ENCODE peak calls at places on chromosomes 4 and X, in five cellular contexts. B is stimulated activated CD4-positive, alpha-beta T cell treated with anti-CD3 and anti-CD28 coated beads, Interleukin-15, amount 100 ng/mL, for 1 hour; Z is Kasumi-1; N is dorsolateral prefrontal cortex; X is stimulated activated effector memory CD8-positive, alpha-beta T cell treated with anti-CD3 and anti-CD28 coated beads, Interleukin-12 subunit alpha, Interleukin-12 subunit beta, amount 100 ng/mL, for 72 hours. A is an unnamed sample.

GRCh38 chr4:92198711-92199110 is 105.1 kb upstream of the GRID2 start:
- DNase-seq in B (no peak), Z (no peak), N (no peak), X (no peak), A (no peak)

GRCh38 chr4:52982246-52982950 is 120.3 kb downstream of the RASL11B start:
- DNase-seq in B (no peak), Z (peak; percentile 89), N (no peak), X (no peak), A (no peak)

GRCh38 chr4:150176559-150176958 is 98.3 kb downstream of the DCLK2 start:
- DNase-seq in B (no peak), Z (no peak), N (no peak), X (no peak), A (no peak)

GRCh38 chr4:77963005-77963404 is 94.1 kb upstream of the FRAS1 start:
- DNase-seq in B (no peak), Z (no peak), N (no peak), X (no peak), A (no peak)

GRCh38 chr4:95108883-95109421 is 351.2 kb downstream of the BMPR1B start:
- DNase-seq in B (no peak), Z (no peak), N (no peak), X (no peak), A (no peak)

GRCh38 chrX:1491851-1492349 is 39.2 kb upstream of the ASMTL start:
- DNase-seq in B (no peak), Z (no peak), N (peak; percentile 7), X (peak; percentile 53), A (no peak)

GRCh38 chr4:180059216-180059881 is 2183.9 kb upstream of the TENM3 start:
- DNase-seq in B (no peak), Z (no peak), N (peak; percentile 45), X (no peak), A (no peak)

GRCh38 chrX:17160971-17161370 is 214.0 kb upstream of the NHS start:
- DNase-seq in B (no peak), Z (no peak), N (no peak), X (no peak), A (no peak)

GRCh38 chr4:187995322-187996207 is at the start of gene ZFP42:
- DNase-seq in B (no peak), Z (no peak), N (no peak), X (no peak), A (no peak)

GRCh38 chr4:147014946-147015345 is 69.3 kb upstream of the TTC29 start:
- DNase-seq in B (no peak), Z (no peak), N (no peak), X (no peak), A (no peak)

GRCh38 chr4:82711158-82711785 is 87.3 kb downstream of the SCD5 start:
- DNase-seq in B (no peak), Z (no peak), N (no peak), X (no peak), A (no peak)

GRCh38 chrX:149607699-149608098 is 12.6 kb upstream of the HSFX2 start:
- DNase-seq in B (no peak), Z (no peak), N (no peak), X (no peak), A (no peak)

GRCh38 chr4:48445704-48446103 is 37.4 kb upstream of the SLC10A4 start:
- DNase-seq in B (no peak), Z (peak; percentile 46), N (no peak), X (no peak), A (no peak)

GRCh38 chr4:185811509-185812364 is at the start of gene SORBS2:
- DNase-seq in B (no peak), Z (no peak), N (no peak), X (no peak), A (no peak)

GRCh38 chr4:2931765-2932560 is 31.2 kb downstream of the NOP14 start:
- DNase-seq in B (no peak), Z (peak; percentile 96), N (peak; percentile 48), X (peak; percentile 46), A (no peak)

GRCh38 chr4:1175635-1176229 is 3.3 kb upstream of the SPON2 start:
- DNase-seq in B (no peak), Z (no peak), N (no peak), X (no peak), A (no peak)

GRCh38 chr4:42715807-42716482 is 59.0 kb upstream of the ATP8A1 start:
- DNase-seq in B (no peak), Z (no peak), N (no peak), X (no peak), A (no peak)

GRCh38 chrX:85996555-85996954 is 50.8 kb downstream of the CHM start:
- DNase-seq in B (no peak), Z (no peak), N (no peak), X (no peak), A (no peak)

GRCh38 chrX:23662853-23663252 is 4.4 kb upstream of the PRDX4 start:
- DNase-seq in B (no peak), Z (no peak), N (no peak), X (no peak), A (no peak)

GRCh38 chrX:386239-386767 is 404 bp downstream of the PPP2R3B start:
- DNase-seq in B (no peak), Z (no peak), N (no peak), X (peak; percentile 46), A (no peak)

GRCh38 chrX:140439455-140439854 is 65.4 kb downstream of the SOX3 start:
- DNase-seq in B (no peak), Z (no peak), N (no peak), X (no peak), A (no peak)

GRCh38 chr4:186622788-186623464 is 67.6 kb upstream of the MTNR1A start:
- DNase-seq in B (no peak), Z (no peak), N (no peak), X (no peak), A (no peak)

GRCh38 chr4:25100156-25100555 is 60.1 kb downstream of the SEPSECS start:
- DNase-seq in B (no peak), Z (no peak), N (no peak), X (no peak), A (no peak)

GRCh38 chrX:130084651-130085237 is 25.6 kb downstream of the ELF4 start:
- DNase-seq in B (no peak), Z (no peak), N (no peak), X (no peak), A (no peak)

GRCh38 chr4:85168456-85168855 is 202.0 kb upstream of the WDFY3 start:
- DNase-seq in B (no peak), Z (no peak), N (no peak), X (no peak), A (no peak)

GRCh38 chrX:150255441-150256296 is 107.4 kb upstream of the MAMLD1 start:
- DNase-seq in B (no peak), Z (no peak), N (no peak), X (no peak), A (no peak)

GRCh38 chr4:27886075-27886474 is 1025.4 kb downstream of the STIM2 start:
- DNase-seq in B (no peak), Z (no peak), N (no peak), X (no peak), A (no peak)

GRCh38 chrX:96480081-96480480 is 204.6 kb upstream of the DIAPH2 start:
- DNase-seq in B (no peak), Z (no peak), N (no peak), X (no peak), A (no peak)

GRCh38 chr4:120977435-120977997 is 55.0 kb upstream of the PRDM5 start:
- DNase-seq in B (no peak), Z (peak; percentile 66), N (no peak), X (no peak), A (no peak)